ENCODE peak calls at places on chromosomes 16 and 17, in four cellular contexts. J is heart right ventricle, S is HS-27A, A is GM12891. O is an unnamed sample.

GRCh38 chr16:88558457-88559442 is 11.5 kb upstream of the ZC3H18 start:
- DNase-seq in A (no peak), J (peak; percentile 78), S (no peak), O (peak; percentile 80)

GRCh38 chr16:21339927-21340326 is 61.8 kb upstream of the CRYM start:
- DNase-seq in J (no peak), A (no peak), S (no peak), O (no peak)

GRCh38 chr17:14464741-14465140 is 163.9 kb downstream of the HS3ST3B1 start:
- DNase-seq in J (no peak), A (no peak), S (no peak), O (no peak)

GRCh38 chr16:66858740-66859396 is 14.7 kb downstream of the CA7 start:
- DNase-seq in A (no peak), J (peak; percentile 74), S (no peak), O (peak; percentile 61)

GRCh38 chr17:35097776-35098175 is 21.9 kb downstream of the RAD51D start:
- DNase-seq in A (no peak), S (no peak), J (no peak), O (no peak)

GRCh38 chr16:57509231-57509923 is 23.1 kb upstream of the DOK4 start:
- DNase-seq in J (no peak), A (no peak), S (no peak), O (no peak)

GRCh38 chr17:13273744-13274295 is 256.0 kb upstream of the ELAC2 start:
- DNase-seq in S (no peak), J (no peak), A (no peak), O (no peak)

GRCh38 chr17:13337864-13338371 is 263.8 kb downstream of the HS3ST3A1 start:
- DNase-seq in S (no peak), J (no peak), A (peak; percentile 7), O (peak; percentile 33)

GRCh38 chr16:71709231-71709781 is 15.2 kb downstream of the PHLPP2 start:
- DNase-seq in S (peak; percentile 46), J (no peak), A (no peak), O (no peak)

GRCh38 chr16:27748868-27749546 is 199.1 kb downstream of the KATNIP start:
- DNase-seq in A (peak; percentile 80), S (no peak), J (no peak), O (peak; percentile 62)

O was measured in mucosa of gallbladder.